ENCODE peak calls at places on chromosome 15, in five cellular contexts. E, Z, K, C and X are unnamed samples.

GRCh38 chr15:63089260-63090043 is 32.2 kb upstream of the LACTB start:
- DNase-seq in K (no peak), C (no peak), Z (peak), E (peak), X (peak)

GRCh38 chr15:41870689-41871081 is 23.2 kb downstream of the SPTBN5 start:
- DNase-seq in E (no peak), K (no peak), Z (peak), C (no peak), X (no peak)

GRCh38 chr15:87224409-87224808 is 1032.1 kb downstream of the NTRK3 start:
- DNase-seq in E (no peak), K (no peak), Z (no peak), C (no peak), X (no peak)

GRCh38 chr15:62404194-62404985 is 239.3 kb upstream of the C2CD4B start:
- DNase-seq in K (no peak), E (no peak), C (no peak), Z (no peak), X (no peak)

GRCh38 chr15:92074646-92075045 is 221.1 kb downstream of the SLCO3A1 start:
- DNase-seq in E (no peak), Z (peak), C (no peak), K (no peak), X (no peak)

GRCh38 chr15:92391640-92392039 is 2.0 kb upstream of the ST8SIA2 start:
- DNase-seq in Z (peak), K (no peak), E (peak), C (no peak), X (no peak)

GRCh38 chr15:35519536-35520149 is 26.3 kb downstream of the DPH6 start:
- DNase-seq in E (no peak), K (peak), C (peak), Z (peak), X (peak)

GRCh38 chr15:48520376-48521155 is 124.9 kb downstream of the FBN1 start:
- DNase-seq in K (no peak), E (no peak), C (no peak), Z (no peak), X (no peak)

GRCh38 chr15:74322558-74323180 is 44.8 kb downstream of the CYP11A1 start:
- DNase-seq in K (peak), E (peak), Z (peak), C (no peak), X (peak)

GRCh38 chr15:40536501-40536900 is 28.3 kb downstream of the CCDC32 start:
- DNase-seq in Z (peak), C (no peak), K (no peak), E (no peak), X (no peak)

GRCh38 chr15:82850242-82850591 is 40.8 kb downstream of the WHAMM start:
- DNase-seq in C (no peak), K (peak), Z (peak), E (no peak), X (peak)

GRCh38 chr15:41263891-41264351 is 32.9 kb downstream of the CHP1 start:
- DNase-seq in E (no peak), C (no peak), K (no peak), Z (peak), X (no peak)

GRCh38 chr15:60994842-60995495 is 234.1 kb downstream of the RORA start:
- DNase-seq in Z (no peak), K (no peak), C (no peak), E (no peak), X (no peak)

GRCh38 chr15:92839696-92840095 is 60.4 kb upstream of the CHD2 start:
- DNase-seq in Z (no peak), C (no peak), K (no peak), E (no peak), X (no peak)

GRCh38 chr15:100704281-100705055 is 102.1 kb downstream of the ASB7 start:
- DNase-seq in E (no peak), K (no peak), C (no peak), Z (peak), X (no peak)

GRCh38 chr15:53527996-53528395 is 231.5 kb downstream of the WDR72 start:
- DNase-seq in C (no peak), E (no peak), K (no peak), Z (no peak), X (no peak)

GRCh38 chr15:98700501-98700900 is 52.2 kb downstream of the IGF1R start:
- DNase-seq in E (no peak), C (no peak), Z (no peak), K (no peak), X (no peak)

GRCh38 chr15:50876989-50877360 is 31.5 kb upstream of the AP4E1 start:
- DNase-seq in Z (peak), E (peak), K (peak), C (no peak), X (peak)

GRCh38 chr15:42719051-42719450 is 17.9 kb downstream of the CDAN1 start:
- DNase-seq in Z (no peak), K (no peak), E (no peak), C (no peak), X (no peak)

GRCh38 chr15:82911458-82911857 is 41.1 kb downstream of the HOMER2 start:
- DNase-seq in E (no peak), K (no peak), C (no peak), Z (no peak), X (no peak)

GRCh38 chr15:57696146-57696545 is 10.4 kb upstream of the POLR2M start:
- DNase-seq in Z (no peak), K (no peak), C (no peak), E (no peak), X (no peak)

GRCh38 chr15:78968539-78969271 is 23.9 kb upstream of the CTSH start:
- DNase-seq in E (no peak), Z (no peak), C (no peak), K (no peak), X (no peak)
- TF ChIP-seq RCOR1 in E (no peak), Z (no peak), C (no peak), K (no peak), X (no peak)

GRCh38 chr15:78640840-78641733 is at the start of gene CHRNB4:
- DNase-seq in C (no peak), Z (no peak), K (peak), E (peak), X (peak)
- H3K4me3 ChIP-seq in C (no peak), Z (no peak), K (peak), E (peak), X (peak)

GRCh38 chr15:77869021-77869895 is 208.3 kb downstream of the TBC1D2B start:
- DNase-seq in C (no peak), E (no peak), Z (no peak), K (no peak), X (no peak)
- TF ChIP-seq RCOR1 in C (no peak), E (no peak), Z (no peak), K (no peak), X (no peak)

DNA sequence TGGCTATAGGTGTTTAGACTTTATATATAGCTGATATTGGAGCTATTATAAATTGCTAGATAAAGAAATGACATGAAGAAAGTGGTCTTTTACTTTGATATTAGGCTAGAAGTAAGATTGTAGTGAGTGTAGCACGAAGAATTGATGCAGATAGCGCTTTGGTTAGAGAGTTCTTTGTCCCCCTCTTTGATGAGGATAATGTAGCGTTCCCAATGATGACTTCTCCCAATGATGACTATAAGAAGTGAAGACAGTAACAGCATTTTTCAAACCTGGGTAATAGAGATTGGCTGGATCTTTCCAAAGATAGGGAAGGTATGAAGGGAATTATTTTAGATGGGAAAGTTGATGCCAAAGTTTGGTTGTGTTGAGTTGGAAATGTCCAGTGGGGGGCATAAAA is 4.3 kb downstream of the MINDY2 start:
- DNase-seq in K (no peak), Z (no peak), C (no peak), E (no peak), X (no peak)
- H3K4me3 ChIP-seq in K (no peak), Z (no peak), C (peak), E (no peak), X (no peak)